ENCODE peak calls at places on chromosomes 3 and 15, in ten cellular contexts. Z is NCI-H1105 treated with DMSO at 0.1 percent for 48 hours; V is dermis microvascular lymphatic vessel endothelial cell; I is EL; R is stimulated activated CD4-positive, alpha-beta T cell treated with anti-CD3 and anti-CD28 coated beads, Interleukin-4, amount 100 ng/mL, for 24 hours; Q is NCI-H460; C is anterior cingulate cortex; F is heart left ventricle; O is esophagus squamous epithelium; S is NCI-H748 treated with DMSO at 0.1 percent for 48 hours. P is an unnamed sample.
A peak's percentile ranks its signal among the peaks of the same experiment; 100 is the strongest.

GRCh38 chr3:106826861-106827311 is 550.4 kb upstream of the CCDC54 start:
- DNase-seq in Z (no peak), V (no peak), I (no peak), R (no peak), Q (no peak), C (no peak), F (no peak), O (no peak), S (no peak), P (no peak)

GRCh38 chr15:58182460-58183163 is 44.4 kb downstream of the AQP9 start:
- DNase-seq in Z (peak; percentile 59), V (peak; percentile 68), I (peak; percentile 55), R (peak; percentile 30), Q (peak; percentile 41), C (peak; percentile 25), F (peak; percentile 40), O (no peak), S (no peak), P (peak; percentile 22)

GRCh38 chr15:59550520-59550919 is 61.1 kb upstream of the GCNT3 start:
- DNase-seq in Z (no peak), V (no peak), I (no peak), R (no peak), Q (no peak), C (no peak), F (no peak), O (no peak), S (no peak), P (no peak)

GRCh38 chr15:75069301-75069925 is 46.0 kb downstream of the PPCDC start:
- DNase-seq in Z (no peak), V (no peak), I (no peak), R (no peak), Q (no peak), C (no peak), F (no peak), O (no peak), S (no peak), P (no peak)

GRCh38 chr3:140736863-140737460 is 59.1 kb downstream of the TRIM42 start:
- DNase-seq in Z (peak; percentile 79), V (peak; percentile 36), I (peak; percentile 8), R (no peak), Q (no peak), C (peak; percentile 2), F (peak; percentile 48), O (no peak), S (peak; percentile 19), P (no peak)

GRCh38 chr3:44492496-44492895 is 15.0 kb upstream of the ZNF445 start:
- DNase-seq in Z (no peak), V (no peak), I (no peak), R (no peak), Q (no peak), C (no peak), F (no peak), O (no peak), S (no peak), P (no peak)

GRCh38 chr3:185813691-185814215 is 11.1 kb downstream of the IGF2BP2 start:
- DNase-seq in Z (no peak), V (no peak), I (peak; percentile 97), R (no peak), Q (no peak), C (no peak), F (no peak), O (no peak), S (no peak), P (no peak)

GRCh38 chr3:139388961-139389551 is 391 bp downstream of the COPB2 start:
- DNase-seq in Z (peak; percentile 37), V (peak; percentile 42), I (peak; percentile 5), R (peak; percentile 19), Q (no peak), C (no peak), F (no peak), O (no peak), S (no peak), P (no peak)

GRCh38 chr3:27638604-27639003 is 83.5 kb downstream of the EOMES start:
- DNase-seq in Z (no peak), V (no peak), I (no peak), R (no peak), Q (no peak), C (no peak), F (no peak), O (no peak), S (no peak), P (no peak)

GRCh38 chr3:8001712-8002111 is 499.9 kb upstream of the LMCD1 start:
- DNase-seq in Z (no peak), V (no peak), I (no peak), R (no peak), Q (no peak), C (no peak), F (peak; percentile 35), O (no peak), S (no peak), P (no peak)

GRCh38 chr3:114452176-114452744 is 158.4 kb downstream of the TIGIT start:
- DNase-seq in Z (peak; percentile 46), V (no peak), I (no peak), R (no peak), Q (no peak), C (no peak), F (no peak), O (no peak), S (no peak), P (no peak)

GRCh38 chr15:79923068-79923514 is 26.3 kb upstream of the MTHFS start:
- DNase-seq in Z (peak; percentile 17), V (peak; percentile 44), I (peak; percentile 56), R (peak; percentile 71), Q (peak; percentile 14), C (peak; percentile 34), F (peak; percentile 69), O (no peak), S (peak; percentile 17), P (no peak)